ENCODE peak calls at places on chromosome 22, in nine cellular contexts. One of them, this sample, is unnamed. For H3K4me1 and H3K36me3, the result is how much of the 10 kb centered on the place peaks cover.

GRCh38 chr22:29113329-29113728 is 40.5 kb downstream of the KREMEN1 start:
- DNase-seq in fibroblast of lung: no peak
- DNase-seq in ovary: no peak
- DNase-seq in transverse colon: no peak
- DNase-seq in DND-41: no peak
- DNase-seq in heart left ventricle: no peak
- DNase-seq in left lung: no peak
- DNase-seq in mammary epithelial cell: no peak
- DNase-seq in tibial artery: no peak
- DNase-seq in this sample: no peak

GRCh38 chr22:24695958-24696511 is 78.5 kb downstream of the PIWIL3 start:
- DNase-seq in fibroblast of lung: peak
- DNase-seq in ovary: no peak
- DNase-seq in transverse colon: no peak
- DNase-seq in DND-41: peak
- DNase-seq in heart left ventricle: peak
- DNase-seq in left lung: peak
- DNase-seq in mammary epithelial cell: no peak
- DNase-seq in tibial artery: no peak
- DNase-seq in this sample: no peak

GRCh38 chr22:41688365-41689211 is at the start of gene SNU13:
- DNase-seq in fibroblast of lung: peak
- DNase-seq in ovary: peak
- DNase-seq in transverse colon: peak
- DNase-seq in DND-41: peak
- DNase-seq in heart left ventricle: peak
- DNase-seq in left lung: peak
- DNase-seq in mammary epithelial cell: peak
- DNase-seq in tibial artery: peak
- DNase-seq in this sample: peak

GRCh38 chr22:26777402-26777801 is 120.0 kb downstream of the MIAT start:
- DNase-seq in fibroblast of lung: peak
- DNase-seq in ovary: no peak
- DNase-seq in transverse colon: no peak
- DNase-seq in DND-41: no peak
- DNase-seq in heart left ventricle: no peak
- DNase-seq in left lung: no peak
- DNase-seq in mammary epithelial cell: no peak
- DNase-seq in tibial artery: no peak
- DNase-seq in this sample: no peak

GRCh38 chr22:41576877-41577276 is 12.8 kb downstream of the PMM1 start:
- DNase-seq in fibroblast of lung: peak
- DNase-seq in ovary: no peak
- DNase-seq in transverse colon: peak
- DNase-seq in DND-41: peak
- DNase-seq in heart left ventricle: peak
- DNase-seq in left lung: no peak
- DNase-seq in mammary epithelial cell: peak
- DNase-seq in tibial artery: peak
- DNase-seq in this sample: no peak

GRCh38 chr22:40213478-40213877 is 35.8 kb downstream of the TNRC6B start:
- DNase-seq in fibroblast of lung: no peak
- DNase-seq in ovary: no peak
- DNase-seq in transverse colon: no peak
- DNase-seq in DND-41: no peak
- DNase-seq in heart left ventricle: no peak
- DNase-seq in left lung: no peak
- DNase-seq in mammary epithelial cell: no peak
- DNase-seq in tibial artery: no peak
- DNase-seq in this sample: no peak

GRCh38 chr22:39959640-39960447 is at the start of gene TMA7B:
- DNase-seq in fibroblast of lung: peak
- DNase-seq in ovary: no peak
- DNase-seq in transverse colon: no peak
- DNase-seq in DND-41: no peak
- DNase-seq in heart left ventricle: no peak
- DNase-seq in left lung: peak
- DNase-seq in mammary epithelial cell: peak
- DNase-seq in tibial artery: no peak
- DNase-seq in this sample: peak

GRCh38 chr22:26143801-26144325 is 25.4 kb upstream of the SEZ6L start:
- DNase-seq in fibroblast of lung: no peak
- DNase-seq in ovary: no peak
- DNase-seq in transverse colon: no peak
- DNase-seq in DND-41: no peak
- DNase-seq in heart left ventricle: no peak
- DNase-seq in left lung: no peak
- DNase-seq in mammary epithelial cell: no peak
- DNase-seq in tibial artery: no peak
- DNase-seq in this sample: no peak

GRCh38 chr22:49205401-49205800 is 622.3 kb downstream of the BRD1 start:
- DNase-seq in fibroblast of lung: no peak
- DNase-seq in ovary: no peak
- DNase-seq in transverse colon: no peak
- DNase-seq in DND-41: no peak
- DNase-seq in heart left ventricle: peak
- DNase-seq in left lung: peak
- DNase-seq in mammary epithelial cell: no peak
- DNase-seq in tibial artery: peak
- DNase-seq in this sample: no peak

GRCh38 chr22:29632672-29633071 is 29.2 kb downstream of the NF2 start:
- DNase-seq in fibroblast of lung: no peak
- DNase-seq in ovary: no peak
- DNase-seq in transverse colon: no peak
- DNase-seq in DND-41: no peak
- DNase-seq in heart left ventricle: no peak
- DNase-seq in left lung: no peak
- DNase-seq in mammary epithelial cell: no peak
- DNase-seq in tibial artery: no peak
- DNase-seq in this sample: no peak

GRCh38 chr22:49657275-49657973 is 170.2 kb downstream of the BRD1 start:
- DNase-seq in fibroblast of lung: no peak
- DNase-seq in ovary: peak
- DNase-seq in transverse colon: peak
- DNase-seq in DND-41: peak
- DNase-seq in heart left ventricle: peak
- DNase-seq in left lung: peak
- DNase-seq in mammary epithelial cell: no peak
- DNase-seq in tibial artery: peak
- DNase-seq in this sample: peak

GRCh38 chr22:24357547-24357946 is 69.9 kb upstream of the ADORA2A start:
- DNase-seq in fibroblast of lung: no peak
- DNase-seq in ovary: no peak
- DNase-seq in transverse colon: no peak
- DNase-seq in DND-41: no peak
- DNase-seq in heart left ventricle: no peak
- DNase-seq in left lung: no peak
- DNase-seq in mammary epithelial cell: no peak
- DNase-seq in tibial artery: no peak
- DNase-seq in this sample: no peak

GRCh38 chr22:31346733-31347250 is 646 bp upstream of the PATZ1 start:
- DNase-seq in fibroblast of lung: peak
- DNase-seq in ovary: peak
- DNase-seq in transverse colon: peak
- DNase-seq in DND-41: no peak
- DNase-seq in heart left ventricle: peak
- DNase-seq in left lung: peak
- DNase-seq in mammary epithelial cell: peak
- DNase-seq in tibial artery: peak
- DNase-seq in this sample: peak

GRCh38 chr22:31087744-31088215 is 6.7 kb downstream of the SMTN start:
- DNase-seq in fibroblast of lung: no peak
- DNase-seq in ovary: peak
- DNase-seq in transverse colon: no peak
- DNase-seq in DND-41: no peak
- DNase-seq in heart left ventricle: no peak
- DNase-seq in left lung: no peak
- DNase-seq in mammary epithelial cell: no peak
- DNase-seq in tibial artery: no peak
- DNase-seq in this sample: no peak

GRCh38 chr22:50016988-50017700 is 4.6 kb upstream of the IL17REL start:
- DNase-seq in fibroblast of lung: peak
- DNase-seq in ovary: no peak
- DNase-seq in transverse colon: peak
- DNase-seq in DND-41: no peak
- DNase-seq in heart left ventricle: no peak
- DNase-seq in left lung: no peak
- DNase-seq in mammary epithelial cell: no peak
- DNase-seq in tibial artery: no peak
- DNase-seq in this sample: peak

GRCh38 chr22:49551897-49552659 is 275.6 kb downstream of the BRD1 start:
- DNase-seq in fibroblast of lung: no peak
- DNase-seq in ovary: no peak
- DNase-seq in transverse colon: no peak
- DNase-seq in DND-41: no peak
- DNase-seq in heart left ventricle: no peak
- DNase-seq in left lung: peak
- DNase-seq in mammary epithelial cell: no peak
- DNase-seq in tibial artery: no peak
- DNase-seq in this sample: no peak

GRCh38 chr22:30073743-30074142 is 6.5 kb upstream of the HORMAD2 start:
- DNase-seq in fibroblast of lung: no peak
- DNase-seq in ovary: no peak
- DNase-seq in transverse colon: no peak
- DNase-seq in DND-41: no peak
- DNase-seq in heart left ventricle: no peak
- DNase-seq in left lung: no peak
- DNase-seq in mammary epithelial cell: no peak
- DNase-seq in tibial artery: no peak
- DNase-seq in this sample: no peak

GRCh38 chr22:26623984-26624383 is 2.2 kb downstream of the CRYBA4 start:
- DNase-seq in fibroblast of lung: no peak
- DNase-seq in ovary: no peak
- DNase-seq in transverse colon: no peak
- DNase-seq in DND-41: no peak
- DNase-seq in heart left ventricle: no peak
- DNase-seq in left lung: no peak
- DNase-seq in mammary epithelial cell: no peak
- DNase-seq in tibial artery: no peak
- DNase-seq in this sample: no peak

GRCh38 chr22:27835446-27835845 is 33.9 kb upstream of the MN1 start:
- DNase-seq in fibroblast of lung: peak
- DNase-seq in ovary: no peak
- DNase-seq in transverse colon: no peak
- DNase-seq in DND-41: no peak
- DNase-seq in heart left ventricle: no peak
- DNase-seq in left lung: no peak
- DNase-seq in mammary epithelial cell: no peak
- DNase-seq in tibial artery: peak
- DNase-seq in this sample: no peak
- H3K4me1 ChIP-seq in fibroblast of lung: under half
- H3K4me1 ChIP-seq in ovary: under half
- H3K4me1 ChIP-seq in transverse colon: under half
- H3K4me1 ChIP-seq in DND-41: under half
- H3K4me1 ChIP-seq in heart left ventricle: under half
- H3K4me1 ChIP-seq in left lung: under half
- H3K4me1 ChIP-seq in mammary epithelial cell: under half
- H3K4me1 ChIP-seq in tibial artery: under half
- H3K4me1 ChIP-seq in this sample: under half

GRCh38 chr22:46664301-46664855 is 44.2 kb downstream of the GRAMD4 start:
- DNase-seq in fibroblast of lung: no peak
- DNase-seq in ovary: no peak
- DNase-seq in transverse colon: no peak
- DNase-seq in DND-41: no peak
- DNase-seq in heart left ventricle: no peak
- DNase-seq in left lung: no peak
- DNase-seq in mammary epithelial cell: no peak
- DNase-seq in tibial artery: no peak
- DNase-seq in this sample: no peak

GRCh38 chr22:46665751-46666280 is 45.6 kb downstream of the GRAMD4 start:
- DNase-seq in fibroblast of lung: no peak
- DNase-seq in ovary: no peak
- DNase-seq in transverse colon: no peak
- DNase-seq in DND-41: no peak
- DNase-seq in heart left ventricle: no peak
- DNase-seq in left lung: no peak
- DNase-seq in mammary epithelial cell: no peak
- DNase-seq in tibial artery: no peak
- DNase-seq in this sample: no peak

GRCh38 chr22:46666577-46667244 is 46.5 kb downstream of the GRAMD4 start:
- DNase-seq in fibroblast of lung: no peak
- DNase-seq in ovary: no peak
- DNase-seq in transverse colon: no peak
- DNase-seq in DND-41: no peak
- DNase-seq in heart left ventricle: no peak
- DNase-seq in left lung: no peak
- DNase-seq in mammary epithelial cell: no peak
- DNase-seq in tibial artery: no peak
- DNase-seq in this sample: no peak

GRCh38 chr22:46663436-46664100 is 43.4 kb downstream of the GRAMD4 start:
- DNase-seq in fibroblast of lung: no peak
- DNase-seq in ovary: no peak
- DNase-seq in transverse colon: no peak
- DNase-seq in DND-41: no peak
- DNase-seq in heart left ventricle: no peak
- DNase-seq in left lung: no peak
- DNase-seq in mammary epithelial cell: no peak
- DNase-seq in tibial artery: no peak
- DNase-seq in this sample: no peak

GRCh38 chr22:46665151-46665695 is 45.0 kb downstream of the GRAMD4 start:
- DNase-seq in fibroblast of lung: no peak
- DNase-seq in ovary: no peak
- DNase-seq in transverse colon: no peak
- DNase-seq in DND-41: no peak
- DNase-seq in heart left ventricle: no peak
- DNase-seq in left lung: no peak
- DNase-seq in mammary epithelial cell: no peak
- DNase-seq in tibial artery: no peak
- DNase-seq in this sample: no peak
- H3K36me3 ChIP-seq in fibroblast of lung: under half
- H3K36me3 ChIP-seq in ovary: under half
- H3K36me3 ChIP-seq in transverse colon: under half
- H3K36me3 ChIP-seq in DND-41: half or more
- H3K36me3 ChIP-seq in heart left ventricle: half or more
- H3K36me3 ChIP-seq in left lung: under half
- H3K36me3 ChIP-seq in mammary epithelial cell: under half
- H3K36me3 ChIP-seq in tibial artery: under half
- H3K36me3 ChIP-seq in this sample: under half

DNA sequence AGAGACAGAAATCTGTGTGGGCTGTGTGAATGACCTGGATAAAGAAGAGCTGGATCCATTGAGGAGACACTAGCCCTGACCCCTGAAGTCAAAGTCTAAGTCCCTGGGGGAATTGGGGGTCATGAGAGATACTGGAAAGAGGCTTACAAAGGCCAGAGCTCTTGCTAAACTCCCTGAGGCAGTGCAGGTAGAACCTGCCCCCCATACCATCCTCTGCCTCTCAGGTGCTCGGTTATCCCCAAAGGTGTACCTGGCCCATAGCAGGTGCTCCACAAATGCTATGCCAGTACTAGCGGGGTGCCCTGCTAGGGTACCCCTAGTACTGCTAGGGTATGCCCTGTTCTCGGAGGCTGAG is 19.1 kb upstream of the SCARF2 start:
- DNase-seq in fibroblast of lung: no peak
- DNase-seq in ovary: peak
- DNase-seq in transverse colon: no peak
- DNase-seq in DND-41: no peak
- DNase-seq in heart left ventricle: no peak
- DNase-seq in left lung: no peak
- DNase-seq in mammary epithelial cell: no peak
- DNase-seq in tibial artery: no peak
- DNase-seq in this sample: no peak
- H3K27ac ChIP-seq in fibroblast of lung: no peak
- H3K27ac ChIP-seq in ovary: no peak
- H3K27ac ChIP-seq in transverse colon: no peak
- H3K27ac ChIP-seq in DND-41: peak
- H3K27ac ChIP-seq in heart left ventricle: no peak
- H3K27ac ChIP-seq in left lung: no peak
- H3K27ac ChIP-seq in mammary epithelial cell: no peak
- H3K27ac ChIP-seq in tibial artery: no peak
- H3K27ac ChIP-seq in this sample: no peak

GRCh38 chr22:42944409-42944808 is 70.5 kb downstream of the PACSIN2 start:
- DNase-seq in fibroblast of lung: no peak
- DNase-seq in ovary: no peak
- DNase-seq in transverse colon: no peak
- DNase-seq in DND-41: no peak
- DNase-seq in heart left ventricle: no peak
- DNase-seq in left lung: no peak
- DNase-seq in mammary epithelial cell: no peak
- DNase-seq in tibial artery: no peak
- DNase-seq in this sample: no peak
- H3K4me1 ChIP-seq in fibroblast of lung: under half
- H3K4me1 ChIP-seq in ovary: under half
- H3K4me1 ChIP-seq in transverse colon: half or more
- H3K4me1 ChIP-seq in DND-41: under half
- H3K4me1 ChIP-seq in heart left ventricle: under half
- H3K4me1 ChIP-seq in left lung: half or more
- H3K4me1 ChIP-seq in mammary epithelial cell: half or more
- H3K4me1 ChIP-seq in tibial artery: half or more
- H3K4me1 ChIP-seq in this sample: under half